ENCODE peak calls at places on chromosomes 16 and 17, in nine cellular contexts. L, H, Q, R, K, Y, S, A and D are unnamed samples.

GRCh38 chr16:57475711-57476339 is 10.5 kb downstream of the DOK4 start:
- DNase-seq in A (no peak), Q (no peak), Y (no peak), K (no peak), L (peak), H (no peak), R (peak), S (no peak), D (peak)

GRCh38 chr16:14487579-14487978 is 142.5 kb downstream of the PARN start:
- DNase-seq in R (peak), L (no peak), Y (no peak), K (peak), S (no peak), Q (no peak), H (no peak), A (no peak), D (no peak)

GRCh38 chr17:556431-556995 is 158.1 kb downstream of the VPS53 start:
- DNase-seq in K (no peak), Y (no peak), A (no peak), R (no peak), Q (no peak), S (no peak), H (no peak), L (no peak), D (no peak)

GRCh38 chr16:17379121-17379571 is 91.6 kb downstream of the XYLT1 start:
- DNase-seq in Y (peak), L (no peak), S (no peak), A (no peak), Q (peak), H (no peak), K (no peak), R (peak), D (peak)

GRCh38 chr16:48614759-48615158 is 4.8 kb upstream of the N4BP1 start:
- DNase-seq in L (no peak), A (no peak), R (no peak), Y (no peak), K (no peak), S (no peak), H (no peak), Q (no peak), D (no peak)

GRCh38 chr17:10262451-10262850 is 64.0 kb upstream of the GAS7 start:
- DNase-seq in H (no peak), K (no peak), A (no peak), L (no peak), Y (no peak), Q (no peak), S (no peak), R (no peak), D (no peak)

GRCh38 chr16:81035975-81036750 is 521 bp downstream of the ATMIN start:
- DNase-seq in K (peak), L (peak), Y (peak), S (no peak), Q (peak), H (no peak), R (peak), A (no peak), D (peak)

GRCh38 chr17:73272906-73273218 is 11.2 kb upstream of the CPSF4L start:
- DNase-seq in A (no peak), Y (no peak), Q (no peak), K (no peak), S (no peak), L (no peak), R (no peak), H (no peak), D (no peak)

GRCh38 chr16:66352304-66352703 is 14.2 kb upstream of the CDH5 start:
- DNase-seq in Y (no peak), S (no peak), R (no peak), A (no peak), Q (no peak), H (no peak), L (no peak), K (no peak), D (no peak)

GRCh38 chr17:2070241-2071023 is 15.5 kb downstream of the HIC1 start:
- DNase-seq in S (no peak), R (no peak), Q (no peak), H (no peak), K (no peak), L (no peak), Y (no peak), A (no peak), D (no peak)

GRCh38 chr16:1525871-1526607 is 7.4 kb upstream of the TMEM204 start:
- DNase-seq in Q (no peak), R (no peak), Y (no peak), H (no peak), K (no peak), S (no peak), L (no peak), A (no peak), D (no peak)

GRCh38 chr16:1264257-1265089 is 8.6 kb downstream of the TPSD1 start:
- DNase-seq in K (no peak), L (no peak), Q (no peak), S (no peak), Y (no peak), H (no peak), A (no peak), R (no peak), D (no peak)

GRCh38 chr16:66400503-66401380 is 26.4 kb upstream of the BEAN1 start:
- DNase-seq in A (no peak), K (no peak), S (no peak), R (no peak), Y (no peak), H (no peak), L (no peak), Q (no peak), D (no peak)

GRCh38 chr16:66660422-66661209 is 35.9 kb downstream of the CMTM4 start:
- DNase-seq in A (peak), L (peak), Y (peak), H (peak), K (peak), R (peak), S (peak), Q (peak), D (peak)

GRCh38 chr17:9054146-9054545 is 32.8 kb downstream of the NTN1 start:
- DNase-seq in L (no peak), R (no peak), H (no peak), K (no peak), Q (no peak), S (no peak), Y (no peak), A (no peak), D (no peak)

GRCh38 chr17:39763046-39763800 is 25.5 kb downstream of the GRB7 start:
- DNase-seq in H (no peak), Q (no peak), S (no peak), A (no peak), Y (no peak), L (no peak), R (no peak), K (no peak), D (no peak)

GRCh38 chr17:81518113-81518784 is 5.7 kb upstream of the ACTG1 start:
- DNase-seq in L (no peak), S (no peak), R (peak), A (no peak), H (no peak), K (no peak), Y (no peak), Q (peak), D (peak)

GRCh38 chr17:12463102-12463501 is 202.6 kb upstream of the MYOCD start:
- DNase-seq in R (no peak), Q (no peak), L (no peak), Y (no peak), K (no peak), S (no peak), H (peak), A (no peak), D (no peak)

GRCh38 chr17:82791532-82791931 is 39.7 kb downstream of the TBCD start:
- DNase-seq in R (no peak), A (no peak), Y (no peak), S (no peak), H (no peak), K (no peak), Q (no peak), L (no peak), D (no peak)

GRCh38 chr16:67608367-67608766 is 36.6 kb upstream of the CARMIL2 start:
- DNase-seq in Y (no peak), R (no peak), S (no peak), Q (no peak), A (no peak), L (no peak), K (no peak), H (no peak), D (no peak)

GRCh38 chr17:28416703-28417311 is 10.8 kb upstream of the SLC46A1 start:
- DNase-seq in S (no peak), L (peak), K (peak), H (no peak), A (no peak), Q (no peak), Y (peak), R (peak), D (peak)

GRCh38 chr16:20886320-20886719 is 13.8 kb downstream of the DCUN1D3 start:
- DNase-seq in H (no peak), R (no peak), Y (no peak), L (no peak), Q (no peak), S (no peak), K (no peak), A (no peak), D (no peak)

GRCh38 chr17:28317965-28318758 is 838 bp upstream of the TMEM97 start:
- DNase-seq in A (no peak), R (no peak), Q (no peak), H (no peak), Y (no peak), K (no peak), S (no peak), L (no peak), D (no peak)

GRCh38 chr17:79949646-79950292 is 85.9 kb downstream of the TBC1D16 start:
- DNase-seq in Q (no peak), R (no peak), Y (no peak), K (no peak), A (no peak), H (no peak), L (no peak), S (no peak), D (peak)

GRCh38 chr16:21083729-21084268 is 66.8 kb downstream of the DNAH3 start:
- DNase-seq in Q (peak), Y (peak), R (peak), H (peak), K (peak), L (peak), S (peak), A (peak), D (peak)

GRCh38 chr17:35052240-35052608 is 11.3 kb downstream of the RFFL start:
- DNase-seq in L (no peak), K (no peak), A (no peak), R (no peak), Q (no peak), S (no peak), H (no peak), Y (no peak), D (no peak)

GRCh38 chr17:3536736-3537135 is 20.9 kb downstream of the TRPV3 start:
- DNase-seq in Q (no peak), R (no peak), A (no peak), S (no peak), L (no peak), K (no peak), H (no peak), Y (no peak), D (no peak)

GRCh38 chr16:70602831-70603230 is 43.5 kb upstream of the IL34 start:
- DNase-seq in Q (no peak), L (no peak), K (no peak), A (no peak), R (no peak), Y (no peak), S (no peak), H (no peak), D (no peak)

GRCh38 chr17:15169676-15170075 is 95.5 kb downstream of the PMP22 start:
- DNase-seq in H (no peak), A (no peak), K (no peak), L (no peak), R (no peak), S (no peak), Q (no peak), Y (no peak), D (no peak)

GRCh38 chr16:30571444-30572322 is at the start of gene ZNF688:
- DNase-seq in K (peak), L (peak), Q (peak), S (peak), H (peak), R (peak), Y (peak), A (peak), D (peak)

GRCh38 chr16:30569746-30570325 is 1.7 kb downstream of the ZNF688 start:
- DNase-seq in K (no peak), Q (no peak), H (no peak), L (no peak), Y (no peak), R (no peak), A (no peak), S (no peak), D (no peak)

GRCh38 chr16:30570621-30571443 is 682 bp downstream of the ZNF688 start:
- DNase-seq in L (no peak), H (no peak), Q (peak), A (no peak), K (no peak), R (no peak), Y (no peak), S (no peak), D (peak)

GRCh38 chr16:30574678-30575077 is 3.2 kb upstream of the ZNF688 start:
- DNase-seq in Q (no peak), A (no peak), Y (no peak), S (no peak), K (no peak), H (no peak), R (no peak), L (no peak), D (no peak)
- H3K4me3 ChIP-seq in Q (no peak), A (no peak), Y (no peak), S (no peak), K (no peak), H (no peak), R (no peak), L (no peak), D (no peak)

DNA sequence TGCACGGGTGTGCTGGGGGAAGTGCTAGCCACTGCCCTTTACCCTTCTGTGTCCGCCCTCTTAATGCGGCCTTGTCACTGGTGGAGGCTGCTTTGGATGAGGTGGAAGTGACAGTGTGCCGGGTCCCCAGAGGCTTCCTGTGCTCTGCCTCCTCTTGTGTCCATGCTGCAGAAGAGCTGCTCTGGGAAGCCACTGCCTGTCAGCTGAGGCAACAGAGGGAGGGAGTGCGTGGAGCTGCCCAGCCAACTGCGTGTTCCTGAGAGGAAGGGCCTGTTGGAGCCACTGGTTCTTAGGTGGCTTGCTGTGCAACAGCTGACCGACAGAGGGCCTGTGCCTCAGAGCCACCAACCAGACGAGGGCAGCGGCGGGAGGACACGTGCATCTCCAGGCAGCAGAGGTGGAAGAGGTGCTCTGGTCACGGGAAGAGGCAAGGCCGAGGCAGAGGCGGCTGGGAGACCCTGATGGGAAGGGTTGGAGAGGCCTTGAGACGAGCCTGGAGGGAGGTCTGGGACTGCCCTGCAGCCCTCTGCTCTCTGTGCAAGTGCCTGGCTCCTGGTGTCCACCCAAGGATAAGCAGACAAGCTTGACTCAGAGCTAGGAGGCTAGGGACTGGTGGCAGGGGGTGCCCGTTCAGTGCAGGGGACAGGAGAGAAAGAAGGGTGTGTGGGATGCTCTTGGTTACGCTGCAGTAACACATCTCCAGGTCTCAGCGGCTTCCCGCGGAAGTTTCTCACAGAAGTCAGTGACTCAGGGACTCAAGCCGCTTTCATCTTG is 25.4 kb downstream of the B9D1 start:
- DNase-seq in R (peak), H (no peak), A (no peak), L (no peak), Y (no peak), Q (no peak), S (no peak), K (no peak), D (no peak)
- TF ChIP-seq CTCF in R (no peak), H (no peak), A (peak), L (no peak), Y (no peak), Q (peak), S (peak), K (peak), D (peak)

GRCh38 chr17:19753661-19754463 is 5.8 kb upstream of the ALDH3A1 start:
- DNase-seq in L (peak), S (peak), R (peak), K (peak), A (no peak), Y (no peak), Q (peak), H (no peak), D (no peak)
- H3K27ac ChIP-seq in L (peak), S (peak), R (peak), K (no peak), A (no peak), Y (peak), Q (peak), H (peak), D (no peak)

GRCh38 chr17:45316271-45317112 is at the start of gene MAP3K14:
- DNase-seq in S (peak), Q (peak), R (peak), L (no peak), Y (peak), A (peak), H (no peak), K (peak), D (peak)

GRCh38 chr17:45315583-45316270 is 1.1 kb downstream of the MAP3K14 start:
- DNase-seq in H (no peak), Q (no peak), R (no peak), S (no peak), K (no peak), Y (no peak), A (no peak), L (no peak), D (no peak)

GRCh38 chr17:45313927-45314760 is 2.7 kb downstream of the MAP3K14 start:
- DNase-seq in L (no peak), Y (no peak), Q (no peak), A (no peak), R (no peak), K (no peak), H (no peak), S (no peak), D (no peak)

GRCh38 chr17:45313419-45313771 is 3.4 kb downstream of the MAP3K14 start:
- DNase-seq in Y (no peak), L (no peak), A (no peak), R (no peak), K (no peak), H (no peak), Q (no peak), S (no peak), D (no peak)

GRCh38 chr17:45314761-45315549 is 1.9 kb downstream of the MAP3K14 start:
- DNase-seq in K (no peak), L (peak), H (no peak), R (no peak), Y (no peak), A (no peak), Q (no peak), S (no peak), D (no peak)
- H3K4me3 ChIP-seq in K (peak), L (peak), H (peak), R (peak), Y (peak), A (peak), Q (peak), S (peak), D (no peak)

GRCh38 chr17:54102246-54102645 is 279.5 kb downstream of the KIF2B start:
- DNase-seq in S (no peak), K (no peak), Y (no peak), L (no peak), A (no peak), Q (no peak), H (no peak), R (no peak), D (no peak)
- TF ChIP-seq CTCF in S (no peak), K (no peak), Y (no peak), L (no peak), A (no peak), Q (no peak), H (no peak), R (no peak), D (no peak)

DNA sequence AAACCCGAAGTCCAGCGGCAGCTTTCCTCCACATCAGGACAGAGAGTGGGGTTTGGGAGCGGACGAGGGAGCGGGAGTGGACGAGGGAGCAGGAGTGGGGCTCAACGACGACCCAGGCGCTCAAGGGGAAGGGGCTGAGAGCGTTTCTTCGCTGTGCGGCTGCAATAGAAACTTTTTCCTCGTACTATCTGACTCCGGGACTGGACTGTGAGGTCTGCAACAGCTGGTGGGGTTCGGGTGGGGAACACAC is 1.4 kb downstream of the FAM20A start:
- DNase-seq in Y (peak), K (no peak), L (no peak), R (no peak), S (no peak), H (no peak), Q (no peak), A (no peak), D (no peak)
- H3K27ac ChIP-seq in Y (peak), K (peak), L (no peak), R (peak), S (peak), H (peak), Q (peak), A (peak), D (no peak)

DNA sequence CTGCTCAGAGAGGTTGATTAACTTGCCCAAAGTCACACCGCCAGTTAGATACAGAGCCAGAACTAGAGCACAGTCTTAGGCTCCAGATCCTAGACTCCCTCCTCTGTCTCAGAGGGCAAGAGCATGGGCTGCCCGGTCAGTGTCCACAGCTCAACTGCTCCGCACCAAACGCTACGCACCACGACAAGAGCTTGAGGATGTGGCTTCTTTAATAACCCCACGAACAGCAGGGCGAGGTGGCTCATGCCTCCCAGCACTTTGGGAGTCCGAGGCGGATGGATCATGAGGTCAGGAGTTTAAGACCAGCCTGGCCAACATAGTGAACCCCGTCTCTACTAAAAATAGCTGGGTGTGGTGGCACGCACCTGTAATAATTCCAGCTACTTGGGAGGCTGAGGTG is 21.4 kb downstream of the FA2H start:
- DNase-seq in Q (no peak), A (no peak), H (no peak), S (no peak), R (no peak), K (no peak), Y (no peak), L (no peak), D (no peak)
- H3K4me3 ChIP-seq in Q (no peak), A (no peak), H (no peak), S (no peak), R (no peak), K (no peak), Y (no peak), L (no peak), D (no peak)

DNA sequence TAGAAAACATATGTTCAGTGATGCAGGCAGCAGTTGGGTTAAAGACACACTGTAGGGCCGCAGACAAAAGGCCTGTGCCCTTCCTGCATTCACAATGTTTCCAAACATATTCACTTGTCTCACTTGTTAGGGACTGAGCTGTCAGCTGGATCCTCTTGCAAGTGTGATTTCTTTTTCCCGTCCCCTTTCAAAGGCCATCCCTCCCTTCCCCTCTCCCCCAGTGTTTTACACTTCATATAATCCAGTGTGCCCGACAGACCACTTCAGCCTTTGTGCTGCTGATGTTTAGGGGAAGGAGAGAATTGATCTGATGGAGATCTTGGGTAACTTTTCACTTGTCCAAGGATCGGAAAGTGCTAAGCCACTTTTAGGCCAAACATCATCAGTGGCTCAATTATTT is 217.1 kb downstream of the FTO start:
- DNase-seq in S (no peak), R (no peak), K (no peak), Q (no peak), Y (no peak), H (no peak), A (no peak), L (no peak), D (no peak)
- TF ChIP-seq CTCF in S (no peak), R (no peak), K (no peak), Q (no peak), Y (no peak), H (no peak), A (no peak), L (no peak), D (no peak)